ENCODE peak calls at places on chromosomes 13 and 19, in five cellular contexts. C is endothelial cell of umbilical vein, B is IMR-90, U is A549, S is body of pancreas. Q is an unnamed sample.

GRCh38 chr19:34220472-34221063 is 33.8 kb upstream of the GARRE1 start:
- DNase-seq in C (peak), B (peak), U (peak), S (peak), Q (peak)

GRCh38 chr13:41222259-41222852 is 28.0 kb upstream of the KBTBD7 start:
- DNase-seq in C (peak), B (peak), U (peak), S (peak), Q (peak)

GRCh38 chr13:33052446-33052845 is 36.2 kb downstream of the KL start:
- DNase-seq in C (no peak), B (peak), U (no peak), S (no peak), Q (no peak)

GRCh38 chr19:38262585-38263268 is 1.6 kb upstream of the SPINT2 start:
- DNase-seq in C (no peak), B (no peak), U (no peak), S (no peak), Q (no peak)

GRCh38 chr13:58239774-58240268 is 608.3 kb downstream of the PCDH17 start:
- DNase-seq in C (no peak), B (no peak), U (no peak), S (no peak), Q (no peak)

GRCh38 chr19:46975011-46975917 is 44.4 kb upstream of the NPAS1 start:
- DNase-seq in C (no peak), B (no peak), U (no peak), S (no peak), Q (no peak)

GRCh38 chr13:84994582-84994981 is 804.6 kb downstream of the SLITRK6 start:
- DNase-seq in C (no peak), B (no peak), U (peak), S (no peak), Q (no peak)

GRCh38 chr13:45833663-45834062 is 17.9 kb downstream of the SIAH3 start:
- DNase-seq in C (peak), B (peak), U (no peak), S (peak), Q (no peak)

GRCh38 chr19:38263696-38264485 is 482 bp upstream of the SPINT2 start:
- DNase-seq in C (no peak), B (peak), U (peak), S (peak), Q (no peak)

GRCh38 chr13:27556109-27556508 is 64.2 kb downstream of the LNX2 start:
- DNase-seq in C (peak), B (peak), U (no peak), S (peak), Q (peak)

GRCh38 chr19:48292798-48293197 is 22.9 kb downstream of the ZNF114 start:
- DNase-seq in C (no peak), B (peak), U (no peak), S (no peak), Q (no peak)

GRCh38 chr19:37989855-37990254 is 82.8 kb downstream of the SIPA1L3 start:
- DNase-seq in C (no peak), B (no peak), U (no peak), S (no peak), Q (no peak)

GRCh38 chr19:2385053-2385721 is 25.1 kb downstream of the TMPRSS9 start:
- DNase-seq in C (peak), B (peak), U (peak), S (peak), Q (no peak)

GRCh38 chr19:55484571-55485438 is at the start of gene NAT14:
- DNase-seq in C (peak), B (peak), U (peak), S (peak), Q (peak)

GRCh38 chr13:46778879-46779278 is 18.1 kb downstream of the ESD start:
- DNase-seq in C (peak), B (peak), U (no peak), S (no peak), Q (no peak)

GRCh38 chr13:33487575-33488243 is 202.2 kb upstream of the STARD13 start:
- DNase-seq in C (peak), B (peak), U (no peak), S (peak), Q (no peak)

GRCh38 chr19:52336976-52337375 is 933 bp downstream of the ZNF610 start:
- DNase-seq in C (no peak), B (peak), U (no peak), S (no peak), Q (no peak)

GRCh38 chr13:48304132-48304876 is 753 bp downstream of the RB1 start:
- DNase-seq in C (peak), B (peak), U (peak), S (peak), Q (peak)

GRCh38 chr13:46552302-46552680 is 679 bp upstream of the LRCH1 start:
- DNase-seq in C (no peak), B (no peak), U (no peak), S (no peak), Q (no peak)

GRCh38 chr13:34303346-34303745 is 485.4 kb downstream of the RFC3 start:
- DNase-seq in C (no peak), B (no peak), U (no peak), S (no peak), Q (no peak)

GRCh38 chr13:94711561-94712286 is 621 bp downstream of the SOX21 start:
- DNase-seq in C (peak), B (no peak), U (no peak), S (no peak), Q (peak)

GRCh38 chr13:83450586-83450985 is 431.7 kb downstream of the SLITRK1 start:
- DNase-seq in C (no peak), B (no peak), U (no peak), S (no peak), Q (no peak)

GRCh38 chr13:26719356-26719945 is 41.1 kb downstream of the GPR12 start:
- DNase-seq in C (peak), B (peak), U (no peak), S (no peak), Q (no peak)

GRCh38 chr13:54261856-54262255 is 1233.2 kb downstream of the OLFM4 start:
- DNase-seq in C (no peak), B (no peak), U (no peak), S (no peak), Q (no peak)

GRCh38 chr13:102033719-102034446 is 368.0 kb downstream of the FGF14 start:
- DNase-seq in C (no peak), B (no peak), U (no peak), S (no peak), Q (no peak)

GRCh38 chr19:47601180-47601904 is 7.6 kb upstream of the BICRA start:
- DNase-seq in C (no peak), B (no peak), U (no peak), S (peak), Q (peak)

DNA sequence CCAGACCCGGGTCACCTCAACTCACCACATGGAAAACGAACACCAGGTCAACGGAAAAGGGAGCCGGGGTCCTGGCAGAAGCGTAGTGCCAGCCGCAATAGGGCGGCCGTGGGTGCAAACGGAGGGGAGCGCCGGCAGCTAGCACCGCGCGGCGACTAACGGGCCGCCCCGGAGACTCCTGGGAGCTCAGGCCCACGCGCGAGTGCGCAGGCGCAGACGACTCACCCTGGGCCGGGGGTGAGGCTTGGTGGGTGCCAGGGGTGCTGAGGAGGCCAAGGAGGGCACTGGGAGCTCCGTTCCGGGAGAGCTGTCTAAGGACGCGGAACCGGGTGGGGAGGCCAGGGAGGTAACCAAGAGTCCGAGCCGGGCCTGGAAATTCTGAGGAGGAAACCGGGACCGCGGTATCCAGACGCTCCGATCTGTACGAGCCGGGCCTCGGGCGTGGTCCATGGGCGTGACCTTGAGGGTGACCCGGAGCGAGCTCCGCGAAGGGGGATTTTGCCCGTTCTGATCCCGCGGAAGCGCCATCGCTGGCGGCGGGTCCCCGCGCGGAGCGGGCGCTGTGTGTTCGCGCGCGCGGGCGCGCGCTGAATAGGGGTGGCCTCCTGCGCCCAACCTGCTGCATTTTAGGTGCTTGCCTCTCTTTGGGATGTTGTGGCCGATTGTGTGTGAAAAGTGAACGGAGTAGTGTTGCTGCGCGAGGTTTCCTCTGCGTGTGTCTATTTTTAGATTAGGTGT is at the start of gene ZNF382:
- DNase-seq in C (peak), B (peak), U (no peak), S (peak), Q (peak)
- TF ChIP-seq POLR2A in C (peak), B (no peak), U (no peak), S (peak), Q (peak)

GRCh38 chr13:75400775-75401174 is 81.2 kb downstream of the TBC1D4 start:
- DNase-seq in C (no peak), B (no peak), U (no peak), S (no peak), Q (no peak)
- TF ChIP-seq POLR2A in C (no peak), B (no peak), U (no peak), S (no peak), Q (no peak)

GRCh38 chr19:12789904-12790619 is 1.2 kb upstream of the JUNB start:
- DNase-seq in C (peak), B (peak), U (peak), S (peak), Q (peak)
- TF ChIP-seq POLR2A in C (no peak), B (peak), U (peak), S (peak), Q (peak)

DNA sequence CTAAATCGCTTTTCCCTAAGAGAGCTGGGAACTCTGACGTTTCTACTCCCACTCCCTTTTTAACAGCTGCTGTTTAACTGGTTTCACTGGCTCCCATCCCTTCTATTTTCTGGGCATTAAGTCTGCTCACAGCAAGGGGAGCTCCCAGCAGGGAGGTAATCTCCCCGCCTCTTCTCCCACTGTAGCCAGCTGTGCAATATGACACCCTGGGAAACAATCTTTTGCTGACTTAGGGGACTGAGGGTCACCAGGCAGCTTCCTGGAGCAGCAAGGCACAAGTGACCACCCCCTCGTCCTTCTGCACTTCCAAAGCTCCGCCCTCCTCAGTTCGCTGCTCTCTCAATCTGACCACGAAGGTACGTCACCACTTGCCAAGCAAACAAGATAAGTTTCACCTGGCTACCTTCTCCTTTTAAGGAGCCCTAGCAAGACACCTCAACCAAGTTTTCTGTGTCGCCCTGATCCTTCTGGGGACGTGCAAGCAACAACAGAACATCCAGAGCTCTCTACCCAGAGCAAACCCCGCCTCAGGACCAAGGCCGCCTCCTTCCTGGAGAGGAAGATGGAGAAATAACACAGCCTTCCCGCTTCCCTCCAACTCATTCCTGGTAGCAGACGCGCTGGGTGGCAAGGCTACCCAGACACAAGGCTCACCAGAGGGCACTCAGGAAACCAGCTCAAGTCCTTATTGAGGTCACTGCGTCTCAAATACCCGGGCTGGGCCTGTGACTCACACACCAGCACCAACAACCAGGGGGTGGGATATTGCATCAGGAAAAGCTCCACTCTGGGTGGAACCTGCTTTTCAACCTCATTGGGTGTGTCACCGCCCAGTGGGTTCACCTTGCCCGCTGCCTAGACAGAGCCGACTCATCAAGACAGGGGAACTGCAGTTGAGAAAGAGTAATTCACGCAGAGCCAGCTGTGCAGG is 92.4 kb downstream of the STK24 start:
- DNase-seq in C (peak), B (peak), U (peak), S (peak), Q (peak)
- TF ChIP-seq POLR2A in C (peak), B (peak), U (no peak), S (peak), Q (no peak)

GRCh38 chr19:6415592-6416190 is 8.9 kb downstream of the KHSRP start:
- DNase-seq in C (no peak), B (no peak), U (no peak), S (no peak), Q (no peak)

GRCh38 chr19:6413291-6413690 is 11.3 kb downstream of the KHSRP start:
- DNase-seq in C (no peak), B (no peak), U (no peak), S (no peak), Q (no peak)

GRCh38 chr19:6412111-6412999 is 12.3 kb downstream of the KHSRP start:
- DNase-seq in C (no peak), B (no peak), U (no peak), S (peak), Q (peak)

GRCh38 chr19:6414793-6415591 is 9.6 kb downstream of the KHSRP start:
- DNase-seq in C (no peak), B (no peak), U (no peak), S (no peak), Q (no peak)

GRCh38 chr19:6414033-6414643 is 10.5 kb downstream of the KHSRP start:
- DNase-seq in C (no peak), B (no peak), U (no peak), S (no peak), Q (no peak)
- TF ChIP-seq POLR2A in C (no peak), B (no peak), U (no peak), S (no peak), Q (no peak)

GRCh38 chr13:75766636-75767035 is 130.5 kb downstream of the LMO7 start:
- DNase-seq in C (no peak), B (no peak), U (no peak), S (no peak), Q (no peak)
- TF ChIP-seq POLR2A in C (no peak), B (no peak), U (no peak), S (no peak), Q (no peak)

GRCh38 chr19:10333758-10334339 is 520 bp upstream of the RAVER1 start:
- DNase-seq in C (no peak), B (no peak), U (no peak), S (no peak), Q (no peak)

GRCh38 chr19:10334340-10335148 is 1.2 kb upstream of the RAVER1 start:
- DNase-seq in C (peak), B (peak), U (peak), S (peak), Q (peak)

GRCh38 chr19:10335149-10336053 is 2.1 kb upstream of the RAVER1 start:
- DNase-seq in C (no peak), B (no peak), U (no peak), S (no peak), Q (no peak)

GRCh38 chr19:10332158-10332964 is 968 bp downstream of the RAVER1 start:
- DNase-seq in C (no peak), B (no peak), U (no peak), S (no peak), Q (no peak)

DNA sequence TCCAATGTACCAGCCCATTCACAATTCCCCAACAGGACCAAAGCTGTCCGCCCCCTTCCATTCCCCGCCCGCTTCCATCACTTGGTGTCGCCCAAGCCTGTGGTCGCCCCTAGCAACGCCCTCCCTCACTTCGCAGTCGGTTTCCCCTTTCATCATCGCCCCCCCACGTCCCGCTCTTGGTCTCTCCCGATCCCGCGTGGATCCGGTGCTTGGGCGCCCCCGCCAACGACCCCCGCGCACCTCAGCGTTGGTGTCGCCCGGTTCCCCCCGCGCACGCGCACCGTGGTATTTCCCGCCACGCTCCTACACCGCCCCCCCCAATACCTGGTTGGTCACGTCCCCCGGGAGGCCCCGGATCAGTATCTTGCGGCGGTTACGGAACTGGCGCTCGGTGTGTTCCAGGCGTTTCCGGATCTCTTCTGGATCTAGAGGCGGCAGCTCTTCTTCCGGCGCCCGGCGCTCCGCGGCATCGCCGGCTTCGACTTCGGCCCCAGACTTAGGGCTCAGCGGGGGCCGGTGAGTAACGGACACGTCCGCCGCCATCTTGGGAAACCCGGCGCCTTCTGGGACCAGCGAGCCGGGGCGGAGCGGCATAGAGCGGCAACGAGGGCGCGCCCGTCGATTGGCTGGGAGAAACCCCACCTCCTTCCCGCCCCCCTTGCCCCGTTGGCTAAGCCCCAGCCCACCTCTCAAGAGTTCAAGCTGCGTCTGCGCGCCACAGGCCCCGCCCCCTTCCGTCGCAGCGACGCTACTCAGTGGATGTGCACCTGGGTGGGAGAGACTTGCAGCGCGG is at the start of gene RAVER1:
- DNase-seq in C (peak), B (peak), U (peak), S (peak), Q (peak)
- TF ChIP-seq POLR2A in C (peak), B (peak), U (peak), S (peak), Q (peak)

DNA sequence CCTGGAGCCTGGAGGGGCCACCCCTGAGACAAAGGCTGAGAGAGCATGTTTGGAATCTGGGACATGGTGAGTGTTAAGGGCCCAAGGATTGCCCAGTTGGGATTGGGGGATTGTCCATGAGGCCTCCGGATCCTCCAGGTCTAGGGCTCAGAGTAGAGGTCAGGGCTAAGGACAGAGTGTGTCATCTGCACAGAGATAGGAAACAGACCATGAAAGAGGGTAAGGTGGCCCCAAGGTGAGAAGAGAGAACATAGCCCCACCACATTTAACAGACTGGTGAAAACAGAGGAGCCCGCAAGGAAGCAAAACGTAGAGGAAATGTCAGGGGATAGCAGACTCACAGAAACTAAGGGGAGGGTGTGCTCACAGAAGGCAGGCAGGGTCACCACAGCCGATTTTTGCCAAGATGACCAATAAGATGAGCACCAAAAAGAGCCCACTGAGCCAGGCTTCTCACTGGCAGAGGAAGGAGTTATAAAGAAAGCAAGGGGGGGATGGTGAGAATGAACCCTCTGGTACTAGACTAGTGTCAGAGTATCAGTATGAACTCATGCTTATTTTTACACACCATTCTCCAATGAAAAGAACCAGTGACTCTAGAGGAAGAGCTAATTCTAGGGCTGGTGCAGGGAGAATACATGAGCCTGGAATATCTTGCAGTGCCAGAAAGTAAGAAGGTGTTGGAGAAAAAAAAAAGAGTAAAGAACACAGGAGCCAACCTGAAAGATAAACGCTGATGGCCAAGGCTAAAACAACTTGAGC is 17.5 kb downstream of the DYRK1B start:
- DNase-seq in C (no peak), B (no peak), U (no peak), S (no peak), Q (no peak)
- TF ChIP-seq POLR2A in C (no peak), B (no peak), U (no peak), S (no peak), Q (no peak)